ENCODE peak calls at places on chromosomes 11 and 22, in four cellular contexts. One of them, this sample, is unnamed.

GRCh38 chr22:40578171-40578570 is 58.3 kb downstream of the MRTFA start:
- DNase-seq in spleen: no peak
- DNase-seq in breast epithelium: no peak
- DNase-seq in Peyer's patch: no peak
- DNase-seq in this sample: no peak

GRCh38 chr11:33532720-33533119 is 167.9 kb downstream of the C11orf91 start:
- DNase-seq in spleen: no peak
- DNase-seq in breast epithelium: no peak
- DNase-seq in Peyer's patch: no peak
- DNase-seq in this sample: no peak

GRCh38 chr11:18697581-18697980 is 998 bp upstream of the TMEM86A start:
- DNase-seq in spleen: no peak
- DNase-seq in breast epithelium: peak
- DNase-seq in Peyer's patch: no peak
- DNase-seq in this sample: no peak

GRCh38 chr11:12053606-12054361 is 45.4 kb upstream of the DKK3 start:
- DNase-seq in spleen: no peak
- DNase-seq in breast epithelium: no peak
- DNase-seq in Peyer's patch: peak
- DNase-seq in this sample: no peak

GRCh38 chr11:36487619-36488018 is 22.5 kb downstream of the TRAF6 start:
- DNase-seq in spleen: no peak
- DNase-seq in breast epithelium: no peak
- DNase-seq in Peyer's patch: no peak
- DNase-seq in this sample: no peak

GRCh38 chr11:76885390-76886097 is 24.8 kb downstream of the ACER3 start:
- DNase-seq in spleen: no peak
- DNase-seq in breast epithelium: no peak
- DNase-seq in Peyer's patch: no peak
- DNase-seq in this sample: peak

GRCh38 chr11:91981995-91982394 is 242.6 kb upstream of the FAT3 start:
- DNase-seq in spleen: no peak
- DNase-seq in breast epithelium: no peak
- DNase-seq in Peyer's patch: peak
- DNase-seq in this sample: no peak

GRCh38 chr11:86335131-86335768 is 33.2 kb downstream of the HIKESHI start:
- DNase-seq in spleen: no peak
- DNase-seq in breast epithelium: no peak
- DNase-seq in Peyer's patch: no peak
- DNase-seq in this sample: no peak

GRCh38 chr11:69810289-69811118 is 8.7 kb downstream of the FGF3 start:
- DNase-seq in spleen: no peak
- DNase-seq in breast epithelium: no peak
- DNase-seq in Peyer's patch: no peak
- DNase-seq in this sample: no peak

GRCh38 chr11:39304586-39304985 is 2154.9 kb downstream of the LRRC4C start:
- DNase-seq in spleen: no peak
- DNase-seq in breast epithelium: no peak
- DNase-seq in Peyer's patch: no peak
- DNase-seq in this sample: no peak

GRCh38 chr11:41414771-41415440 is 44.5 kb downstream of the LRRC4C start:
- DNase-seq in spleen: no peak
- DNase-seq in breast epithelium: no peak
- DNase-seq in Peyer's patch: no peak
- DNase-seq in this sample: no peak

GRCh38 chr11:117421041-117421440 is 93.4 kb downstream of the CEP164 start:
- DNase-seq in spleen: peak
- DNase-seq in breast epithelium: no peak
- DNase-seq in Peyer's patch: no peak
- DNase-seq in this sample: no peak

GRCh38 chr22:49574205-49574604 is 253.5 kb downstream of the BRD1 start:
- DNase-seq in spleen: peak
- DNase-seq in breast epithelium: no peak
- DNase-seq in Peyer's patch: peak
- DNase-seq in this sample: no peak

GRCh38 chr11:94805994-94806393 is 37.8 kb downstream of the AMOTL1 start:
- DNase-seq in spleen: no peak
- DNase-seq in breast epithelium: no peak
- DNase-seq in Peyer's patch: no peak
- DNase-seq in this sample: peak

GRCh38 chr11:19995131-19995530 is 165.1 kb downstream of the DBX1 start:
- DNase-seq in spleen: no peak
- DNase-seq in breast epithelium: no peak
- DNase-seq in Peyer's patch: peak
- DNase-seq in this sample: peak

GRCh38 chr11:2926611-2927492 is 2.4 kb downstream of the PHLDA2 start:
- DNase-seq in spleen: peak
- DNase-seq in breast epithelium: no peak
- DNase-seq in Peyer's patch: no peak
- DNase-seq in this sample: no peak
- TF ChIP-seq POLR2A in spleen: no peak
- TF ChIP-seq POLR2A in breast epithelium: no peak
- TF ChIP-seq POLR2A in Peyer's patch: no peak
- TF ChIP-seq POLR2A in this sample: no peak

GRCh38 chr11:121451178-121451981 is 734 bp upstream of the SORL1 start:
- DNase-seq in spleen: peak
- DNase-seq in breast epithelium: no peak
- DNase-seq in Peyer's patch: peak
- DNase-seq in this sample: no peak

GRCh38 chr11:121450424-121450823 is 1.7 kb upstream of the SORL1 start:
- DNase-seq in spleen: no peak
- DNase-seq in breast epithelium: no peak
- DNase-seq in Peyer's patch: no peak
- DNase-seq in this sample: no peak

GRCh38 chr11:121453589-121454299 is 977 bp upstream of the SORL1-AS1 start:
- DNase-seq in spleen: no peak
- DNase-seq in breast epithelium: no peak
- DNase-seq in Peyer's patch: no peak
- DNase-seq in this sample: no peak

GRCh38 chr11:121451982-121452608 is at the start of gene SORL1:
- DNase-seq in spleen: peak
- DNase-seq in breast epithelium: peak
- DNase-seq in Peyer's patch: peak
- DNase-seq in this sample: peak

DNA sequence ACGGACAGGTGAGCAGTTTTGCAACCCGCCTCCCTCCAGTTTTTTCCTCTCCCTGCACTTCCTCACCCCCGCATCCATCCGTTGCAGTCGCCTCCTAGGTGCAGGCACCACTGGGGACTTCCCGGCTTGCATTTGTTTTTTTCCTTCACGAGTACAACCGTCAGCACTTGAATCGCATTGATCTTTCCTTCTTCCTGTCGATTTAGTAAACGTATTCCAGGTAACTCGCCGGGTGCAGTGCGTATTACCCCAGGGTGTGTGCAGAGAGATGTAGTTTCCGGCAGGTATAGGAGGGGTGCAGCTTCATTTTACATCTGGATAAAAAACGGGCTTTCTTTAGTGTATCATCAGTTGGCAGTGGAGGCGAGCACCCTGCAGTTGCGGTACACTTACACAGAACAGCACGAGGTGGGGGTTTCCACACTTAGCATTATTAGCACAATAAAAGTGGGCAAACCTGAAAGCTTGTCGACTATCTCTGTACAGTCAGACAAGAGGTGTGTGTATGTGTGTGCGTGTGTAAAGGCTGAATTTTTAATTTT is at the start of gene SORL1-AS1:
- DNase-seq in spleen: no peak
- DNase-seq in breast epithelium: no peak
- DNase-seq in Peyer's patch: peak
- DNase-seq in this sample: no peak
- TF ChIP-seq POLR2A in spleen: no peak
- TF ChIP-seq POLR2A in breast epithelium: no peak
- TF ChIP-seq POLR2A in Peyer's patch: no peak
- TF ChIP-seq POLR2A in this sample: no peak

DNA sequence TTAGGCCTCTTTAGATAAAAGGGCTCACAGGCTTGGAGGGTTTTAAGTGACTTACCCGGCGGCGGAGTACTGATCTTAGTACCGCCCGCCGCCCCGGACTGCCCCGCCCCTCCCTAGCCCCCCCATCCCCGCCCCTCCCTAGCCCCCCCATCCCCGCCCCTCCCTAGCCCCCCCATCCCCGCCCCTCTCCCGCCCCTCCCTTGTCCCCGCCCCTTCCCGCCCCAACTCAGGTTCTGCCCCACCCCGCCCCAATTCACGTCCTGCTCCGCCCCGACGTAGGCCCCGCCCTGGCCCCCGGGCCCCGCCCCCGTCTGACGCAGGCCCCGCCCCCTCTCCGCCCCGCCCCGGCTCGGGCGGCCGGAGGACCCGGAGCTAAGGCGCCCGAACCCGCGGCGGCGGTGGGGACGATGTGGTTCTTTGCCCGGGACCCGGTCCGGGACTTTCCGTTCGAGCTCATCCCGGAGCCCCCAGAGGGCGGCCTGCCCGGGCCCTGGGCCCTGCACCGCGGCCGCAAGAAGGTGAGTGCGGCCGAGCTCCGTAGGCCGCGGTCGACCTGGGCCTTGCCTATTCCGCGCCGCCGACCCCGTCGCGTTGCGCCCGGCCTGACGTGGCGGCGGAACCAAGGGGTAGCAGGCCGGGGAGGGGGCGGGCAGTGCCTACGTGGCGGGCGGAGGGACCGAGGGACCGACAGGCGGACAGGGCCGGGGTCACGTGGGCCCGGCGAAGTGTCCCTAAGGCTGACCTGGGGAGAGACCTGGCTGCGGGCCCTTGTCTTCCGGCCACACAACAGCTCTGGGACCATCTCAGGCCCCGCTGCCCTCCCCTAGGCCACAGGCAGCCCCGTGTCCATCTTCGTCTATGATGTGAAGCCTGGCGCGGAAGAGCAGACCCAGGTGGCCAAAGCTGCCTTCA is at the start of gene SCYL1:
- DNase-seq in spleen: peak
- DNase-seq in breast epithelium: peak
- DNase-seq in Peyer's patch: peak
- DNase-seq in this sample: peak
- TF ChIP-seq POLR2A in spleen: no peak
- TF ChIP-seq POLR2A in breast epithelium: no peak
- TF ChIP-seq POLR2A in Peyer's patch: peak
- TF ChIP-seq POLR2A in this sample: peak

DNA sequence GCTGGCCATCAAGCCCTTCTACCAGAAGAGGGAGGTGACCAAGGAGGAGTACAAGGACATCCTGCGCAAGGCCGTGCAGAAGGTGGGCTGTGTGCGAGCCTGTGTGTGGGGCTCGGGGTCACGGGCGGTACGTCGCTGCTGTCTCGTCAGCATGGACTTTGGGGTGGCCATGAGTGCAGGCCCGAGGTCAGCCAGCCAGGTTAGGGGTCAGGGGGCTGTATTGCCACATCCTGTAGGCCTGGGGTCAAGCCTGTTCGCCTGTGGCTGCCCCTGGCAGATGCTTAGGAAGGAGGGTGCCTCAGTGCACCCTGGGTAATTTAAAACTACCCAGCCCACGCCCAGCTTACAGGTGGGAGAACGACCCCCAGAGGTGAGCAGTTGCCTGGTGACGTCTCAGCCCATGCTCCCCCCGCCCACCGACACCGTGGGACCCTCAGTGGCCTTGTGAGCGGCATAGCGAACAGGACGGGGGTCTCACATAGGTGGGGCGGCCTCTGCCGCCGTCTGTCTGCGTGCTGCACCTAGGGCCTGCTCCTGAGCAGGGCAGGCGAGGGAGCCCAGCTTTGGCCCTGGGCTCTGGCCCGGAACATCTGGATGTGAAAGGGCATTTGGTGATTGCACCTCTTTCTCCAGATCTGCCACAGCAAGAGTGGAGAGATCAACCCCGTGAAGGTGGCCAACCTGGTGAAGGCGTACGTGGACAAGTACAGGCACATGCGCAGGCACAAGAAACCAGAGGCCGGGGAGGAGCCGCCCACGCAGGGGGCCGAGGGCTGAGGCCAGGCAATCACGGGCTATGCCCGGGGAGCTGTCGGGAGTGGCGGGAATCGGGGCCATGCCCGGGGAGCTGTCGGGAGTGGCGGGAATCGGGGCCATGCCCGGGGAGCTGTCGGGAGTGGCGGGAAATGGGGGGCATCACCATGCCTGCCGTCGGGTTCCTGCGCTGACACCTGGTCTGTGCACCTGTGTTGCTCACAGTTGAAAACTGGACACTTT is 4.5 kb downstream of the IRF7 start:
- DNase-seq in spleen: no peak
- DNase-seq in breast epithelium: no peak
- DNase-seq in Peyer's patch: no peak
- DNase-seq in this sample: no peak
- TF ChIP-seq POLR2A in spleen: no peak
- TF ChIP-seq POLR2A in breast epithelium: no peak
- TF ChIP-seq POLR2A in Peyer's patch: no peak
- TF ChIP-seq POLR2A in this sample: no peak

GRCh38 chr11:62789576-62789975 is 2.2 kb downstream of the TMEM223 start:
- DNase-seq in spleen: no peak
- DNase-seq in breast epithelium: no peak
- DNase-seq in Peyer's patch: no peak
- DNase-seq in this sample: no peak

GRCh38 chr11:62794201-62794775 is 2.5 kb upstream of the TMEM223 start:
- DNase-seq in spleen: no peak
- DNase-seq in breast epithelium: no peak
- DNase-seq in Peyer's patch: no peak
- DNase-seq in this sample: no peak

GRCh38 chr11:62792193-62792575 is 378 bp upstream of the TMEM223 start:
- DNase-seq in spleen: peak
- DNase-seq in breast epithelium: no peak
- DNase-seq in Peyer's patch: no peak
- DNase-seq in this sample: peak

GRCh38 chr11:62788991-62789390 is 1.8 kb downstream of the TMEM179B start:
- DNase-seq in spleen: no peak
- DNase-seq in breast epithelium: no peak
- DNase-seq in Peyer's patch: no peak
- DNase-seq in this sample: no peak

DNA sequence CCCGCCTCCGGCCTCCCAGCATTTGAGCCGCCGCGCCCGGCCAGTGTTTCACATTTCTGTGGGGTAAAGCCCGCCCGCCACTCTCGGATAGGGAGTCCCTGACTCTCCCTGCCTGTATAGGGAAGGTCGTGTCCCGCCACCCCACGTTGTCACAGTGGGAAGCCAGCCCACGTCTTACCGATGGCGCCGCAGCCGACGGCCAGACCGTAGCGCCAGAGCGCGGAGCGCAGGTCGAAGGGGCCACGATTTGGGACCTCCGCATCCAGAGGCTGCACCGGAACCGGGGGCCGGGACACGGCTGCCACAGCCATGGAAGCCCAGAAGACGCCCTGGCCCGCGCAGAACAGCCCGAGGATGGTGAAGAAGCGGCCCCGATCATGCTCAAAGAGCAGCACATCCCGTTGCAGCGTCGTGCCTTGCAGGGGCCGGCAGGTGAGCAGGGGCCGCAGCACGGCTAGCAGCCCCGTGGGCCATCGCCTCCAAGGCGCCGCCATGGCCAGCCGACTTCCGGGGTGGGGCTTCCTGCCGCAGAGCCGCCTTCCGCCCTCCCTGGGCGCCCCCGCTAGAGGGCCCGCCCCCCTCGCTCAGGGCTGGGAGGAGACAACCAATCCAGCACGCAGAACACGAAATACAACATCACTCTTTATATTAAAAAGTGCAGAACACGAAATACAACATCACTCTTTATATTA is at the start of gene TMEM223:
- DNase-seq in spleen: peak
- DNase-seq in breast epithelium: peak
- DNase-seq in Peyer's patch: peak
- DNase-seq in this sample: peak
- TF ChIP-seq POLR2A in spleen: no peak
- TF ChIP-seq POLR2A in breast epithelium: no peak
- TF ChIP-seq POLR2A in Peyer's patch: peak
- TF ChIP-seq POLR2A in this sample: peak

GRCh38 chr22:37601540-37602442 is 6.8 kb upstream of the GGA1 start:
- DNase-seq in spleen: no peak
- DNase-seq in breast epithelium: peak
- DNase-seq in Peyer's patch: peak
- DNase-seq in this sample: no peak
- TF ChIP-seq POLR2A in spleen: no peak
- TF ChIP-seq POLR2A in breast epithelium: no peak
- TF ChIP-seq POLR2A in Peyer's patch: peak
- TF ChIP-seq POLR2A in this sample: no peak

This sample was measured in erythroblast.